ENCODE peak calls at places on chromosomes 5 and 9, in four cellular contexts. V is GM10248, F is GF-D8, C is neural progenitor cell. X is an unnamed sample.

GRCh38 chr5:160470437-160471341 is 49.0 kb downstream of the PTTG1 start:
- DNase-seq in F (peak), V (no peak), C (no peak), X (no peak)

GRCh38 chr9:76379494-76379893 is 14.7 kb downstream of the RFK start:
- DNase-seq in F (no peak), V (no peak), C (no peak), X (no peak)

GRCh38 chr9:93013856-93014582 is 44.5 kb upstream of the SUSD3 start:
- DNase-seq in C (no peak), F (no peak), V (no peak), X (no peak)

GRCh38 chr9:107994638-107995037 is 505.1 kb upstream of the KLF4 start:
- DNase-seq in V (no peak), F (no peak), C (no peak), X (no peak)

GRCh38 chr5:173420108-173420507 is 91.9 kb upstream of the STC2 start:
- DNase-seq in F (no peak), V (no peak), C (no peak), X (no peak)

GRCh38 chr5:107668933-107669542 is 1.7 kb downstream of the EFNA5 start:
- DNase-seq in F (no peak), C (peak), V (no peak), X (no peak)

GRCh38 chr9:86903461-86904010 is 43.8 kb downstream of the GAS1 start:
- DNase-seq in F (no peak), C (no peak), V (no peak), X (no peak)

GRCh38 chr5:107794731-107795130 is 124.0 kb upstream of the EFNA5 start:
- DNase-seq in F (no peak), C (no peak), V (no peak), X (no peak)

GRCh38 chr5:168227973-168228615 is 63.4 kb upstream of the WWC1 start:
- DNase-seq in C (no peak), F (no peak), V (peak), X (no peak)

GRCh38 chr5:72451771-72452505 is 55.3 kb downstream of the ZNF366 start:
- DNase-seq in V (peak), F (no peak), C (peak), X (no peak)

X was measured in D721Med.